ENCODE peak calls at places on chromosomes 4 and X, in five cellular contexts. U, D, X, H and G are unnamed samples.

GRCh38 chr4:80091184-80091583 is 18.2 kb upstream of the ANTXR2 start:
- DNase-seq in U (peak; percentile 22), D (no peak), X (no peak), H (no peak), G (no peak)

GRCh38 chrX:31845003-31845402 is 773.2 kb upstream of the FTHL17 start:
- DNase-seq in U (no peak), D (peak; percentile 18), X (no peak), H (no peak), G (no peak)

GRCh38 chrX:22950278-22951266 is 49.2 kb upstream of the DDX53 start:
- DNase-seq in U (peak; percentile 89), D (peak; percentile 88), X (peak; percentile 86), H (no peak), G (peak; percentile 41)

GRCh38 chrX:44945736-44946135 is 72.7 kb downstream of the KDM6A start:
- DNase-seq in U (no peak), D (no peak), X (no peak), H (no peak), G (no peak)

GRCh38 chr4:74451214-74451661 is 6.3 kb downstream of the AREG start:
- DNase-seq in U (peak; percentile 71), D (peak; percentile 67), X (peak; percentile 38), H (no peak), G (peak; percentile 50)

GRCh38 chrX:57083143-57083542 is 38.2 kb downstream of the SPIN2B start:
- DNase-seq in U (no peak), D (no peak), X (no peak), H (no peak), G (no peak)

GRCh38 chrX:77160301-77160700 is 286.9 kb upstream of the FGF16 start:
- DNase-seq in U (no peak), D (no peak), X (no peak), H (no peak), G (no peak)

GRCh38 chrX:156008915-156009314 is 11.4 kb downstream of the IL9R start:
- DNase-seq in U (no peak), D (no peak), X (no peak), H (peak; percentile 2), G (no peak)

DNA sequence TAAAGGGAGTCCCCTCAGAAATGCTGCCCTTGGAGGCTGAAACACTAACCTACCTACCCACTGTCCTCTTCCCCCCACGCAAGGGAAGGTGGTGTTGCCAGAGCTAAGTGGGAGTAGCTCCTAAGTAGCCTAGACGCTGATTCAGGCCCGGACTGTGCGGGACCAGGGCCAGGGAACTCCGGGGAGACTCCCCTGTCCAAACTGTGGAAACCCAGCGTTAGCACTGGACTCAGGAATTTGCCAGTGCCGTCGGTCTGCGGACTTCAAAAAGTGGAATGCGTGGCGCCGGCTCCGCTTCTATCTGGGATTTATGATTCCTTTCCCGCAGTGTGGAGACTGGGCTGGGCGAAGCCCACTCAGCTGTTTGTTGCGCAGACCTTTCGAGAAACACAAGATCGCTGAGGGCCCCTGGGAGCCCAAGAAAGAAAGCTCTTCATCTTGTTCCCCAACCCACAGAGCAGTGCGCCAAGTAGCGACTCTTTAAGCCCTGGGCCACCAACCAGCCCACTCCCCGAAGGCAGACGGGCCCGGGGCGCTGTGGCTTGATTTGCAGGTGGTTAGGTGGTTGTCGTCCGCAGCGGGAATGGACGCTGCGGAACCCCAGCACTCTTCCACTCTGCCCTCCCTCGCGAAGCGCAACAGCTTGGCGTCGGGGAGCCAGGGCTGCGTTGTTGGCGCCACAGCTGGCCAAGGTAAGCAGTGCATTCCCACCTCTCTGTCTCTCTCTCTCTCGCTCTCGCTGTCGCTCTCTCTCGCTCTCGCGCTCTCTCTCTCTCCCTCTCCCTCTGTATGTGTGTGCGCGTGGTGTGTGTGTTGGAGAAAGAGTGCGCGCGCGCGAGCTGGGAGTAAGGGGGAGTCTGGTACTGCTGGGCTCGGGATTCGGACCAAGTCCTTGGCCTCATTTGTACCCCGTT is 2.0 kb downstream of the TMEM255A start:
- DNase-seq in U (peak; percentile 14), D (peak; percentile 43), X (peak; percentile 29), H (no peak), G (peak; percentile 64)
- TF ChIP-seq CTCF in U (no peak), D (peak; percentile 63), X (peak; percentile 28), H (peak; percentile 80), G (peak; percentile 26)

GRCh38 chr4:83387922-83388676 is 53.5 kb upstream of the HPSE start:
- DNase-seq in U (no peak), D (no peak), X (no peak), H (no peak), G (no peak)
- TF ChIP-seq CTCF in U (no peak), D (no peak), X (no peak), H (no peak), G (no peak)

GRCh38 chrX:154600962-154601374 is 16.0 kb downstream of the CTAG1A start:
- DNase-seq in U (no peak), D (peak; percentile 4), X (peak; percentile 40), H (no peak), G (no peak)

GRCh38 chrX:154599531-154599930 is 14.6 kb downstream of the CTAG1A start:
- DNase-seq in U (no peak), D (no peak), X (no peak), H (no peak), G (no peak)

GRCh38 chrX:154602766-154603437 is 16.2 kb downstream of the CTAG1B start:
- DNase-seq in U (no peak), D (no peak), X (no peak), H (no peak), G (no peak)

GRCh38 chrX:154603438-154604430 is 15.3 kb downstream of the CTAG1B start:
- DNase-seq in U (peak; percentile 57), D (peak; percentile 3), X (peak; percentile 77), H (peak; percentile 56), G (no peak)

GRCh38 chrX:154602226-154602625 is 16.9 kb downstream of the CTAG1B start:
- DNase-seq in U (no peak), D (no peak), X (no peak), H (no peak), G (no peak)
- TF ChIP-seq CTCF in U (no peak), D (no peak), X (no peak), H (no peak), G (no peak)

GRCh38 chrX:107978707-107979307 is 3.4 kb downstream of the TEX13B start:
- DNase-seq in U (peak; percentile 19), D (peak; percentile 12), X (peak; percentile 36), H (no peak), G (no peak)
- TF ChIP-seq CTCF in U (peak; percentile 41), D (peak; percentile 72), X (peak; percentile 61), H (peak; percentile 82), G (peak; percentile 17)

GRCh38 chr4:129218355-129218754 is 122.4 kb downstream of the C4orf33 start:
- DNase-seq in U (no peak), D (peak; percentile 59), X (no peak), H (no peak), G (no peak)
- TF ChIP-seq CTCF in U (no peak), D (peak; percentile 45), X (peak; percentile 2), H (peak; percentile 43), G (peak; percentile 28)

DNA sequence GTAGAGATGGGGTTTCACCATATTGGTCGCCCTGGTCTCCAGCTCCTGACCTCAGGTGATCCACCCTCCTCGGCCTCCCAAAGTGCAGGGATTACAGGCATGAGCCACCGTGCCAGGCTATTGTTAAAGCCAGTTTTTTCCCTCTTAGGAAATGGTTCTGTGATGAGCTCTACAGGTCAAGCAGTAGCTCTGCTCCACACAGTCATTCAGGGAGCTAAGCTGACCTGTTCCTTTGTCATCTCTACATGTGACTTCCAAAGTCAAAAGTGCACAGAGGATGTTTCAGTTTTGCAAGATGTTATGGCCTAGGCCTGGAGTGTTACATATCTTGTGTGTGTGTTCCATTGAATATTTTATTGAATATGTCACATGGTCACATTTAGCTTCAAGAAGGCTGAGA is 11.4 kb downstream of the MCUB start:
- DNase-seq in U (no peak), D (no peak), X (no peak), H (no peak), G (no peak)
- TF ChIP-seq CTCF in U (no peak), D (no peak), X (no peak), H (no peak), G (no peak)

GRCh38 chrX:148914783-148915182 is 414.4 kb downstream of the AFF2 start:
- DNase-seq in U (no peak), D (no peak), X (no peak), H (no peak), G (no peak)
- TF ChIP-seq CTCF in U (no peak), D (no peak), X (no peak), H (no peak), G (no peak)

GRCh38 chr4:13968723-13969122 is 341.2 kb upstream of the BOD1L1 start:
- DNase-seq in U (peak; percentile 66), D (no peak), X (peak; percentile 48), H (no peak), G (no peak)
- TF ChIP-seq CTCF in U (no peak), D (no peak), X (no peak), H (no peak), G (no peak)

DNA sequence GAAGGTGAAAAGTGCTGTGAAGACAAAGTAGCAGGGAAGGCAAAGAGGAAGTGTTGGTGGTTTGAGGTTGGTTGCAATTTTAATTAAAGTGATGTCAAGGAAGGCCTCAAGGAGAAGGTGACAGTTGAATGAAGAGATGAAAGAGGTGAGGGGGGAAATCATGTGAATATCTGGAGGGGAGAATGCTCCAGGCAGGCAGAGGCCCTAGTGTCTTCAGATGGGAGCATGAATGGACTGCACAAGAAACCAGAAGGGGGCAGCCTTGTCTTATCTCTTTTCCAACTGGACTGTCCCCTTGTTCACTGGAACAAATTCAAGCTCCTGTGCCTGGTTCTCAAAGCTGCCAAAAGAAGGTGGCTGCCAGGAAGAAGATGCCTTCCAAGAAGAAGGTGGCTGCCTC is 68.4 kb downstream of the MAOB start:
- DNase-seq in U (no peak), D (no peak), X (no peak), H (no peak), G (no peak)
- TF ChIP-seq CTCF in U (no peak), D (peak; percentile 35), X (no peak), H (no peak), G (no peak)